ENCODE peak calls at places on chromosome 14, in six cellular contexts. One of them, this sample, is unnamed.

GRCh38 chr14:70008457-70008856 is 129.2 kb downstream of the SMOC1 start:
- DNase-seq in lung: no peak
- DNase-seq in omental fat pad: no peak
- DNase-seq in stomach: no peak
- DNase-seq in progenitor cell of endocrine pancreas: no peak
- DNase-seq in astrocyte of the spinal cord: no peak
- DNase-seq in this sample: no peak

GRCh38 chr14:67397536-67397935 is 14.4 kb downstream of the PLEK2 start:
- DNase-seq in omental fat pad: no peak
- DNase-seq in lung: no peak
- DNase-seq in stomach: no peak
- DNase-seq in astrocyte of the spinal cord: no peak
- DNase-seq in progenitor cell of endocrine pancreas: no peak
- DNase-seq in this sample: no peak

GRCh38 chr14:95046711-95047681 is 110.3 kb downstream of the DICER1 start:
- DNase-seq in omental fat pad: peak
- DNase-seq in lung: no peak
- DNase-seq in astrocyte of the spinal cord: no peak
- DNase-seq in progenitor cell of endocrine pancreas: no peak
- DNase-seq in stomach: peak
- DNase-seq in this sample: no peak

GRCh38 chr14:105153331-105153731 is 15.2 kb downstream of the JAG2 start:
- DNase-seq in progenitor cell of endocrine pancreas: no peak
- DNase-seq in astrocyte of the spinal cord: no peak
- DNase-seq in lung: no peak
- DNase-seq in omental fat pad: no peak
- DNase-seq in stomach: no peak
- DNase-seq in this sample: no peak

GRCh38 chr14:100786820-100787219 is 39.1 kb upstream of the MEG3 start:
- DNase-seq in astrocyte of the spinal cord: no peak
- DNase-seq in stomach: no peak
- DNase-seq in progenitor cell of endocrine pancreas: no peak
- DNase-seq in omental fat pad: no peak
- DNase-seq in lung: no peak
- DNase-seq in this sample: no peak

GRCh38 chr14:55807059-55807499 is 227.1 kb downstream of the KTN1 start:
- DNase-seq in stomach: peak
- DNase-seq in lung: peak
- DNase-seq in progenitor cell of endocrine pancreas: no peak
- DNase-seq in astrocyte of the spinal cord: peak
- DNase-seq in omental fat pad: peak
- DNase-seq in this sample: no peak

GRCh38 chr14:58479975-58480374 is 52.5 kb downstream of the KIAA0586 start:
- DNase-seq in astrocyte of the spinal cord: no peak
- DNase-seq in lung: no peak
- DNase-seq in omental fat pad: no peak
- DNase-seq in progenitor cell of endocrine pancreas: no peak
- DNase-seq in stomach: no peak
- DNase-seq in this sample: no peak

GRCh38 chr14:28759056-28759657 is 7.4 kb upstream of the FOXG1 start:
- DNase-seq in progenitor cell of endocrine pancreas: no peak
- DNase-seq in stomach: no peak
- DNase-seq in astrocyte of the spinal cord: peak
- DNase-seq in omental fat pad: no peak
- DNase-seq in lung: no peak
- DNase-seq in this sample: no peak

GRCh38 chr14:105888784-105889665 is 362.6 kb downstream of the TMEM121 start:
- DNase-seq in stomach: no peak
- DNase-seq in lung: no peak
- DNase-seq in omental fat pad: no peak
- DNase-seq in astrocyte of the spinal cord: no peak
- DNase-seq in progenitor cell of endocrine pancreas: no peak
- DNase-seq in this sample: no peak

GRCh38 chr14:67359319-67359774 is 257 bp downstream of the ATP6V1D start:
- DNase-seq in astrocyte of the spinal cord: no peak
- DNase-seq in omental fat pad: no peak
- DNase-seq in stomach: no peak
- DNase-seq in progenitor cell of endocrine pancreas: peak
- DNase-seq in lung: peak
- DNase-seq in this sample: peak

GRCh38 chr14:23544511-23545447 is 6.8 kb downstream of the ZFHX2 start:
- DNase-seq in omental fat pad: no peak
- DNase-seq in stomach: no peak
- DNase-seq in astrocyte of the spinal cord: no peak
- DNase-seq in lung: no peak
- DNase-seq in progenitor cell of endocrine pancreas: no peak
- DNase-seq in this sample: no peak

GRCh38 chr14:105486333-105486973 is at the start of gene CRIP1:
- DNase-seq in progenitor cell of endocrine pancreas: no peak
- DNase-seq in lung: no peak
- DNase-seq in stomach: no peak
- DNase-seq in astrocyte of the spinal cord: no peak
- DNase-seq in omental fat pad: no peak
- DNase-seq in this sample: no peak

GRCh38 chr14:32633214-32633864 is 304.2 kb downstream of the AKAP6 start:
- DNase-seq in progenitor cell of endocrine pancreas: no peak
- DNase-seq in omental fat pad: no peak
- DNase-seq in astrocyte of the spinal cord: no peak
- DNase-seq in lung: no peak
- DNase-seq in stomach: no peak
- DNase-seq in this sample: no peak

GRCh38 chr14:69842671-69843407 is 36.4 kb upstream of the SMOC1 start:
- DNase-seq in lung: no peak
- DNase-seq in astrocyte of the spinal cord: no peak
- DNase-seq in progenitor cell of endocrine pancreas: peak
- DNase-seq in stomach: no peak
- DNase-seq in omental fat pad: no peak
- DNase-seq in this sample: no peak

GRCh38 chr14:101233391-101233790 is 327.9 kb upstream of the DIO3 start:
- DNase-seq in astrocyte of the spinal cord: no peak
- DNase-seq in omental fat pad: no peak
- DNase-seq in lung: no peak
- DNase-seq in progenitor cell of endocrine pancreas: no peak
- DNase-seq in stomach: no peak
- DNase-seq in this sample: no peak

GRCh38 chr14:61284001-61284400 is 2.9 kb upstream of the TMEM30B start:
- DNase-seq in omental fat pad: no peak
- DNase-seq in lung: no peak
- DNase-seq in progenitor cell of endocrine pancreas: no peak
- DNase-seq in astrocyte of the spinal cord: no peak
- DNase-seq in stomach: peak
- DNase-seq in this sample: no peak

GRCh38 chr14:104603623-104604401 is 760 bp downstream of the TMEM179 start:
- DNase-seq in omental fat pad: no peak
- DNase-seq in stomach: no peak
- DNase-seq in lung: no peak
- DNase-seq in progenitor cell of endocrine pancreas: no peak
- DNase-seq in astrocyte of the spinal cord: no peak
- DNase-seq in this sample: no peak

GRCh38 chr14:102573591-102574046 is 18.8 kb upstream of the RCOR1 start:
- DNase-seq in progenitor cell of endocrine pancreas: no peak
- DNase-seq in astrocyte of the spinal cord: no peak
- DNase-seq in omental fat pad: no peak
- DNase-seq in stomach: no peak
- DNase-seq in lung: no peak
- DNase-seq in this sample: no peak

GRCh38 chr14:87888136-87888999 is 104.6 kb downstream of the GALC start:
- DNase-seq in stomach: no peak
- DNase-seq in progenitor cell of endocrine pancreas: no peak
- DNase-seq in lung: no peak
- DNase-seq in omental fat pad: no peak
- DNase-seq in astrocyte of the spinal cord: no peak
- DNase-seq in this sample: no peak

GRCh38 chr14:32728957-32729356 is 209.7 kb upstream of the NPAS3 start:
- DNase-seq in astrocyte of the spinal cord: no peak
- DNase-seq in lung: no peak
- DNase-seq in omental fat pad: no peak
- DNase-seq in stomach: no peak
- DNase-seq in progenitor cell of endocrine pancreas: no peak
- DNase-seq in this sample: no peak

GRCh38 chr14:22218729-22219128 is 370.3 kb downstream of the DAD1 start:
- DNase-seq in stomach: no peak
- DNase-seq in astrocyte of the spinal cord: no peak
- DNase-seq in progenitor cell of endocrine pancreas: no peak
- DNase-seq in omental fat pad: no peak
- DNase-seq in lung: no peak
- DNase-seq in this sample: no peak

GRCh38 chr14:105517096-105517495 is 9.3 kb upstream of the TMEM121 start:
- DNase-seq in omental fat pad: no peak
- DNase-seq in astrocyte of the spinal cord: no peak
- DNase-seq in lung: no peak
- DNase-seq in progenitor cell of endocrine pancreas: no peak
- DNase-seq in stomach: no peak
- DNase-seq in this sample: no peak

GRCh38 chr14:95515523-95516517 is 630 bp downstream of the SYNE3 start:
- DNase-seq in stomach: peak
- DNase-seq in lung: no peak
- DNase-seq in progenitor cell of endocrine pancreas: peak
- DNase-seq in omental fat pad: no peak
- DNase-seq in astrocyte of the spinal cord: no peak
- DNase-seq in this sample: no peak

GRCh38 chr14:52443506-52443905 is 108.8 kb downstream of the TXNDC16 start:
- DNase-seq in omental fat pad: no peak
- DNase-seq in stomach: no peak
- DNase-seq in lung: no peak
- DNase-seq in astrocyte of the spinal cord: no peak
- DNase-seq in progenitor cell of endocrine pancreas: no peak
- DNase-seq in this sample: no peak

GRCh38 chr14:74913986-74914573 is 9.0 kb downstream of the RPS6KL1 start:
- DNase-seq in lung: peak
- DNase-seq in stomach: peak
- DNase-seq in astrocyte of the spinal cord: peak
- DNase-seq in omental fat pad: no peak
- DNase-seq in progenitor cell of endocrine pancreas: peak
- DNase-seq in this sample: peak

GRCh38 chr14:104795781-104796681 is 483 bp upstream of the AKT1 start:
- DNase-seq in progenitor cell of endocrine pancreas: no peak
- DNase-seq in stomach: peak
- DNase-seq in lung: no peak
- DNase-seq in omental fat pad: no peak
- DNase-seq in astrocyte of the spinal cord: no peak
- DNase-seq in this sample: no peak

GRCh38 chr14:57732886-57733285 is 133.0 kb downstream of the SLC35F4 start:
- DNase-seq in omental fat pad: no peak
- DNase-seq in stomach: peak
- DNase-seq in progenitor cell of endocrine pancreas: no peak
- DNase-seq in astrocyte of the spinal cord: peak
- DNase-seq in lung: no peak
- DNase-seq in this sample: no peak

GRCh38 chr14:53450871-53451270 is 297.7 kb upstream of the DDHD1 start:
- DNase-seq in stomach: peak
- DNase-seq in lung: no peak
- DNase-seq in omental fat pad: no peak
- DNase-seq in astrocyte of the spinal cord: peak
- DNase-seq in progenitor cell of endocrine pancreas: no peak
- DNase-seq in this sample: no peak

GRCh38 chr14:78088941-78089340 is 81.2 kb upstream of the NRXN3 start:
- DNase-seq in omental fat pad: no peak
- DNase-seq in stomach: no peak
- DNase-seq in astrocyte of the spinal cord: no peak
- DNase-seq in lung: no peak
- DNase-seq in progenitor cell of endocrine pancreas: no peak
- DNase-seq in this sample: no peak
- TF ChIP-seq CTCF in omental fat pad: no peak
- TF ChIP-seq CTCF in stomach: no peak
- TF ChIP-seq CTCF in astrocyte of the spinal cord: no peak
- TF ChIP-seq CTCF in lung: no peak
- TF ChIP-seq CTCF in progenitor cell of endocrine pancreas: no peak
- TF ChIP-seq CTCF in this sample: no peak

DNA sequence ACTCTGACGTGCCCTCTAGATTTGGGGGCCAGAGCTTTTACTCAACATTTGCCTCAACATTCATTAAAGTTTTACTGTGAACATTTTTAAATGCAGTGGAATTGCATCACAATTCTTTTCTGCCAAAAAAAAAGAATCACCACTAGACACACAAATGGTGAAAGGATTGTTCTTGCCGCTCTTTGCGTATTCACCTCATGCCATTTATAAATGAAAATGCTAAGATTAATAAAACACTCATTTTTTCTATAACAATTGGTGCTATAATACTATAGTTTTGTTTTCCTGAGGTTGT is 985 bp downstream of the RHOJ start:
- DNase-seq in astrocyte of the spinal cord: no peak
- DNase-seq in omental fat pad: no peak
- DNase-seq in progenitor cell of endocrine pancreas: no peak
- DNase-seq in lung: no peak
- DNase-seq in stomach: no peak
- DNase-seq in this sample: no peak
- TF ChIP-seq CTCF in astrocyte of the spinal cord: no peak
- TF ChIP-seq CTCF in omental fat pad: no peak
- TF ChIP-seq CTCF in progenitor cell of endocrine pancreas: no peak
- TF ChIP-seq CTCF in lung: no peak
- TF ChIP-seq CTCF in stomach: no peak
- TF ChIP-seq CTCF in this sample: no peak

GRCh38 chr14:37571391-37571790 is 23.7 kb downstream of the FOXA1 start:
- DNase-seq in lung: no peak
- DNase-seq in omental fat pad: no peak
- DNase-seq in astrocyte of the spinal cord: no peak
- DNase-seq in stomach: no peak
- DNase-seq in progenitor cell of endocrine pancreas: no peak
- DNase-seq in this sample: no peak

GRCh38 chr14:37563189-37563588 is 31.9 kb downstream of the FOXA1 start:
- DNase-seq in progenitor cell of endocrine pancreas: no peak
- DNase-seq in astrocyte of the spinal cord: no peak
- DNase-seq in lung: no peak
- DNase-seq in omental fat pad: no peak
- DNase-seq in stomach: no peak
- DNase-seq in this sample: no peak

GRCh38 chr14:37569729-37570128 is 25.3 kb downstream of the FOXA1 start:
- DNase-seq in stomach: no peak
- DNase-seq in progenitor cell of endocrine pancreas: no peak
- DNase-seq in omental fat pad: no peak
- DNase-seq in astrocyte of the spinal cord: no peak
- DNase-seq in lung: no peak
- DNase-seq in this sample: no peak

GRCh38 chr14:37566811-37567371 is 28.2 kb downstream of the FOXA1 start:
- DNase-seq in omental fat pad: no peak
- DNase-seq in stomach: no peak
- DNase-seq in lung: no peak
- DNase-seq in progenitor cell of endocrine pancreas: no peak
- DNase-seq in astrocyte of the spinal cord: peak
- DNase-seq in this sample: no peak

DNA sequence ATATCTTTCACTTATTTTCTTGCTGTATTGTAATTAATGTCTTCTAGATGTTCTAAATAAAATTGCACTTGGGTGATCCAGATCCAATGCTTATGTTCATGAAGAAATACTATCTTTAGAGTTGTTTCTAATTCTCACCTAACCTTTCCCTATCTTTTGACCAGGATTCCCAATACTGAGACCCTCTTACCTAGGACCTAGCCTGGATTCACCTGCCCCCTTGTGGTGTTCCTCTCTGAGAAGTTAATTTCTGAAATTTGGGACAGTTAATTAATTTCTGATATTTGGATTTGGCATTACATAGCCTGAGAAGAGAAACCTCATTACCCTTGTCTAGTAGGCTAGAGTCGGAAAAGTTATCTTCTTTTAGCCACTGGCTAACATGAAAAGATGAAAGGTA is 29.5 kb downstream of the FOXA1 start:
- DNase-seq in progenitor cell of endocrine pancreas: no peak
- DNase-seq in stomach: no peak
- DNase-seq in astrocyte of the spinal cord: no peak
- DNase-seq in lung: no peak
- DNase-seq in omental fat pad: no peak
- DNase-seq in this sample: no peak
- TF ChIP-seq CTCF in progenitor cell of endocrine pancreas: peak
- TF ChIP-seq CTCF in stomach: no peak
- TF ChIP-seq CTCF in astrocyte of the spinal cord: peak
- TF ChIP-seq CTCF in lung: no peak
- TF ChIP-seq CTCF in omental fat pad: no peak
- TF ChIP-seq CTCF in this sample: peak

GRCh38 chr14:85528080-85528881 is 1.7 kb upstream of the FLRT2 start:
- DNase-seq in astrocyte of the spinal cord: peak
- DNase-seq in lung: no peak
- DNase-seq in omental fat pad: no peak
- DNase-seq in progenitor cell of endocrine pancreas: no peak
- DNase-seq in stomach: peak
- DNase-seq in this sample: peak
- TF ChIP-seq CTCF in astrocyte of the spinal cord: peak
- TF ChIP-seq CTCF in lung: peak
- TF ChIP-seq CTCF in omental fat pad: no peak
- TF ChIP-seq CTCF in progenitor cell of endocrine pancreas: peak
- TF ChIP-seq CTCF in stomach: peak
- TF ChIP-seq CTCF in this sample: peak

This sample was measured in AG09319.